ENCODE peak calls at places on chromosome 19, in eight cellular contexts. W, M, B, A, E, P, G and T are unnamed samples.
A peak's percentile ranks its signal among the peaks of the same experiment; 100 is the strongest.

GRCh38 chr19:7831452-7831851 is 1.4 kb downstream of the EVI5L start:
- DNase-seq in W (no peak), G (peak; percentile 70), P (peak; percentile 66), M (no peak), B (no peak), A (peak; percentile 84), E (peak; percentile 68), T (no peak)

GRCh38 chr19:16051254-16052025 is 24.9 kb upstream of the TPM4 start:
- DNase-seq in M (no peak), A (no peak), E (no peak), W (no peak), B (no peak), P (peak; percentile 51), G (no peak), T (no peak)

GRCh38 chr19:48169585-48169973 is 565 bp downstream of the LIG1 start:
- DNase-seq in B (no peak), G (peak; percentile 45), A (peak; percentile 98), P (peak; percentile 66), W (peak; percentile 97), E (peak; percentile 97), M (no peak), T (peak; percentile 72)

GRCh38 chr19:11463391-11463790 is 17.5 kb downstream of the ELAVL3 start:
- DNase-seq in A (no peak), G (no peak), W (no peak), P (no peak), B (no peak), M (no peak), E (no peak), T (no peak)

GRCh38 chr19:13865578-13866462 is 11.1 kb upstream of the NANOS3 start:
- DNase-seq in P (no peak), B (no peak), A (no peak), M (no peak), G (no peak), W (peak; percentile 81), E (peak; percentile 38), T (no peak)

GRCh38 chr19:29696045-29696682 is 18.9 kb downstream of the C19orf12 start:
- DNase-seq in G (no peak), W (no peak), B (no peak), M (no peak), E (no peak), P (no peak), A (no peak), T (no peak)

GRCh38 chr19:51375504-51376221 is 3.2 kb upstream of the NKG7 start:
- DNase-seq in B (no peak), M (peak; percentile 61), P (no peak), G (no peak), W (no peak), A (no peak), E (no peak), T (peak; percentile 76)

GRCh38 chr19:49114630-49115363 is 627 bp downstream of the LIN7B start:
- DNase-seq in M (no peak), E (peak; percentile 41), P (no peak), G (peak; percentile 46), W (peak; percentile 72), B (no peak), A (peak; percentile 88), T (peak; percentile 39)

GRCh38 chr19:49368711-49369358 is 5.2 kb downstream of the DKKL1 start:
- DNase-seq in B (no peak), W (no peak), M (no peak), E (no peak), A (no peak), P (no peak), G (no peak), T (no peak)

GRCh38 chr19:2270157-2270571 is 11.8 kb downstream of the PEAK3 start:
- DNase-seq in B (no peak), G (no peak), P (no peak), W (no peak), E (peak; percentile 65), M (no peak), A (no peak), T (no peak)

GRCh38 chr19:11203194-11204075 is 6.1 kb upstream of the KANK2 start:
- DNase-seq in G (peak; percentile 35), W (peak; percentile 93), B (no peak), M (no peak), P (no peak), A (peak; percentile 77), E (peak; percentile 96), T (no peak)

GRCh38 chr19:33192010-33192409 is 2.1 kb upstream of the LRP3 start:
- DNase-seq in A (peak; percentile 76), M (no peak), W (peak; percentile 38), E (no peak), G (no peak), P (no peak), B (no peak), T (no peak)

GRCh38 chr19:17049711-17050280 is 23.2 kb upstream of the CPAMD8 start:
- DNase-seq in G (no peak), P (no peak), W (no peak), A (no peak), B (no peak), E (no peak), M (no peak), T (no peak)

GRCh38 chr19:17511724-17512573 is 500 bp downstream of the PGLS start:
- DNase-seq in P (peak; percentile 76), G (peak; percentile 79), E (peak; percentile 87), A (peak; percentile 94), B (peak; percentile 32), M (peak; percentile 77), W (peak; percentile 93), T (peak; percentile 93)

GRCh38 chr19:4528843-4529242 is 6.2 kb downstream of the PLIN5 start:
- DNase-seq in G (no peak), M (no peak), E (no peak), P (no peak), B (no peak), A (no peak), W (no peak), T (no peak)

GRCh38 chr19:40165362-40165937 is 25.8 kb upstream of the MAP3K10 start:
- DNase-seq in P (peak; percentile 44), W (peak; percentile 72), M (no peak), G (peak; percentile 44), B (peak; percentile 99), E (peak; percentile 53), A (peak; percentile 90), T (peak; percentile 23)

GRCh38 chr19:19371056-19371455 is 34.4 kb upstream of the GATAD2A start:
- DNase-seq in B (no peak), E (no peak), A (no peak), G (no peak), M (no peak), W (no peak), P (peak; percentile 69), T (no peak)

GRCh38 chr19:48739835-48740704 is at the start of gene RASIP1:
- DNase-seq in W (no peak), B (no peak), M (no peak), G (no peak), E (no peak), P (no peak), A (no peak), T (no peak)

GRCh38 chr19:48510421-48511268 is 990 bp downstream of the LMTK3 start:
- DNase-seq in A (peak; percentile 92), B (no peak), W (peak; percentile 80), G (no peak), E (peak; percentile 67), P (no peak), M (no peak), T (peak; percentile 48)

GRCh38 chr19:29076161-29076560 is 136.8 kb downstream of the UQCRFS1 start:
- DNase-seq in G (no peak), W (no peak), E (no peak), P (no peak), A (no peak), B (no peak), M (no peak), T (no peak)

GRCh38 chr19:932647-933552 is 7.1 kb downstream of the ARID3A start:
- DNase-seq in P (no peak), E (no peak), G (no peak), A (peak; percentile 74), B (no peak), M (no peak), W (peak; percentile 94), T (no peak)

GRCh38 chr19:32677657-32678056 is 2.0 kb downstream of the RGS9BP start:
- DNase-seq in B (no peak), A (peak; percentile 54), M (no peak), P (no peak), G (no peak), E (no peak), W (no peak), T (no peak)

DNA sequence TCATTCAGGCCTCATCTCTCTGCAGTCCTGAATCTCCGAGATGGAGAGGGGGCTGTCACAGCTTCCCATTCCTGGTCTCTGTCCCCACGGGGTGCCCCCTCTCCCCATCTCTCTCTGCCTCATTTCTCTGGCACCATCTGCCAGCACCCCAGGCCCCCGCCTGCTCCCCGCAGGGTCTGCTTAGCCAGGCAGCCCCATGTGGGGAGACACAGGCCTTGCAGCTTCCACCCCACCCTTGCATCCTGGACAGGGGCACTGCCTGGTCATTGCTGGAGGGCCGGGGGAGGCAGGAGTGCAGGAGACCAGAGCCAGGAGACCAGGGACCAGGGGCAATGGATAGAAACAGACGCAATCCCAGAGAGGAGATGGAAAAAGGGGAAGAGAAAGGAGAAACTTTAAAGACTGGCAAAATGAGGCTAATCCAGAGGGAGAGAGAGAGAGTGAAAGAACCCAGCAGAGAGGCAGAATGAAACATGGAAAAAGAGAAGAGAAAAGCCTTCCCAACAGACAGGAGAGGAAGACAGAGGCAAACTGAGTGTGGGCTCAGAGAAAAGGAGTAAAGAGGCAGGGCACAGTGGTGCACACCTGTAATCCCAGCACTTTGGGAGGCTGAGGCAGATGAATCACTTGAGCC is 8.8 kb upstream of the GIPR start:
- DNase-seq in G (no peak), W (no peak), A (no peak), P (no peak), E (no peak), M (no peak), B (no peak), T (no peak)
- TF ChIP-seq REST in G (no peak), W (no peak), A (no peak), P (no peak), E (no peak), M (no peak), B (no peak), T (no peak)

GRCh38 chr19:36152061-36152885 is at the start of gene COX7A1:
- DNase-seq in M (no peak), B (no peak), W (no peak), A (peak; percentile 69), P (no peak), G (no peak), E (peak; percentile 26), T (no peak)
- TF ChIP-seq POLR2AphosphoS5 in M (no peak), B (peak; percentile 43), W (no peak), A (no peak), P (peak; percentile 1), G (no peak), E (no peak), T (no peak)

GRCh38 chr19:38831142-38831605 is 420 bp downstream of the ECH1 start:
- DNase-seq in M (no peak), B (no peak), E (no peak), W (peak; percentile 72), P (no peak), G (peak; percentile 87), A (peak; percentile 57), T (no peak)
- TF ChIP-seq REST in M (no peak), B (no peak), E (peak; percentile 38), W (no peak), P (no peak), G (no peak), A (no peak), T (no peak)

DNA sequence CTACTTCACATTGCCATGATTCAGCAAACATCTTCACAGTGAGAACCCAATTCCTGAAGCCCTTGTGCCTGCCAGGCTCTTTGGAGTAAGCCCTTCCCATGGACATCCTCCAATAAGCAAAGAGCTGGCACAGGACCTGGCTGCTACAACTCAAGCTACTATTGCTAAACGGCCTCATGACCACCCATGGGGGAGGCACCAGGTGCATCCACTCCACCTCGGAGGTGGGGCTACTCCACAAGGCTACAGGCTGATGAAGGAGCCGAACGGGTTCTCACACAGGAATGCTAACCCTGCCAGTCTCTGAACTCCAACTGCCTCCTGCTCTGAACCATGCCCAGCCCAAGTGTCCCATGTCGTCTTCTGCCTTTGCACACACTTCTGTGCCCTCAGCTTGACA is 10.0 kb downstream of the SYMPK start:
- DNase-seq in B (no peak), A (no peak), G (no peak), P (no peak), E (no peak), W (no peak), M (no peak), T (no peak)
- TF ChIP-seq POLR2AphosphoS5 in B (no peak), A (no peak), G (no peak), P (no peak), E (no peak), W (no peak), M (no peak), T (no peak)